ENCODE peak calls at places on chromosome 10, in six cellular contexts. P is T-helper 2 cell; F is activated T-cell treated with anti-CD3 and anti-CD28 coated beads, Interleukin-2, amount 50 U/mL, for 24 hours; U is ecto neural progenitor cell; O is stimulated activated naive CD8-positive, alpha-beta T cell treated with anti-CD3 and anti-CD28 coated beads, Interleukin-15, amount 100 ng/mL, for 72 hours; V is adipocyte. E is an unnamed sample.

GRCh38 chr10:124104011-124104627 is 10.7 kb upstream of the CHST15 start:
- DNase-seq in P (no peak), O (no peak), U (no peak), V (no peak), F (no peak), E (no peak)

GRCh38 chr10:95314519-95314918 is 23.7 kb upstream of the PDLIM1 start:
- DNase-seq in O (no peak), F (no peak), U (no peak), P (no peak), V (no peak), E (no peak)

GRCh38 chr10:13528875-13529713 is at the start of gene BEND7:
- DNase-seq in P (no peak), O (peak), U (peak), F (peak), V (peak), E (peak)

GRCh38 chr10:75079436-75080083 is 31.9 kb upstream of the SAMD8 start:
- DNase-seq in U (no peak), V (no peak), P (no peak), F (no peak), O (no peak), E (no peak)

GRCh38 chr10:93070378-93071176 is 3.1 kb upstream of the CYP26A1 start:
- DNase-seq in O (no peak), U (no peak), F (no peak), V (no peak), P (no peak), E (no peak)

GRCh38 chr10:80535671-80536360 is 1.9 kb upstream of the SH2D4B start:
- DNase-seq in P (peak), O (peak), V (no peak), F (peak), U (peak), E (peak)

GRCh38 chr10:33815776-33816175 is 481.3 kb upstream of the NRP1 start:
- DNase-seq in P (no peak), F (no peak), O (no peak), V (no peak), U (no peak), E (no peak)

GRCh38 chr10:78548369-78548985 is 514.8 kb downstream of the RPS24 start:
- DNase-seq in O (no peak), U (no peak), V (no peak), F (no peak), P (no peak), E (no peak)

GRCh38 chr10:97539523-97540200 is 32.9 kb upstream of the ANKRD2 start:
- DNase-seq in V (peak), O (no peak), P (no peak), F (no peak), U (no peak), E (peak)

E was measured in AG10803.